ENCODE peak calls at places on chromosomes 13 and 19, in five cellular contexts. Q is HS-5, E is astrocyte of the spinal cord, Z is frontal cortex, M is hypothalamus. D is an unnamed sample.

GRCh38 chr19:38583219-38583984 is 34.4 kb downstream of the MAP4K1 start:
- DNase-seq in M (no peak), Q (no peak), E (no peak), Z (no peak), D (no peak)

GRCh38 chr13:39959497-39959896 is 304.0 kb downstream of the COG6 start:
- DNase-seq in Z (no peak), M (no peak), E (no peak), Q (no peak), D (no peak)

GRCh38 chr13:83621765-83622421 is 260.4 kb downstream of the SLITRK1 start:
- DNase-seq in Z (no peak), M (no peak), E (no peak), Q (no peak), D (no peak)

GRCh38 chr19:52270266-52270885 is 989 bp downstream of the ZNF766 start:
- DNase-seq in Z (no peak), M (no peak), E (no peak), Q (no peak), D (no peak)

GRCh38 chr13:72255908-72256307 is 388.9 kb upstream of the DACH1 start:
- DNase-seq in Z (no peak), M (peak), E (peak), Q (no peak), D (peak)

GRCh38 chr13:35840991-35841604 is 290.1 kb downstream of the DCLK1 start:
- DNase-seq in M (peak), Q (no peak), Z (no peak), E (no peak), D (no peak)

GRCh38 chr13:40407567-40407966 is 258.9 kb downstream of the FOXO1 start:
- DNase-seq in M (no peak), Z (no peak), Q (no peak), E (no peak), D (no peak)

GRCh38 chr19:42066075-42066754 is 3.8 kb downstream of the GRIK5 start:
- DNase-seq in Q (no peak), M (no peak), E (no peak), Z (peak), D (no peak)

GRCh38 chr13:32587774-32588165 is 1.5 kb downstream of the PDS5B start:
- DNase-seq in Q (no peak), Z (no peak), M (no peak), E (peak), D (no peak)

GRCh38 chr19:10353793-10354391 is 14.5 kb upstream of the ICAM3 start:
- DNase-seq in M (no peak), E (peak), Q (no peak), Z (no peak), D (peak)

GRCh38 chr19:6765738-6766356 is 1.4 kb downstream of the SH2D3A start:
- DNase-seq in M (no peak), E (no peak), Q (no peak), Z (no peak), D (no peak)

GRCh38 chr19:42134671-42135070 is 2.4 kb upstream of the POU2F2 start:
- DNase-seq in Z (no peak), E (no peak), Q (no peak), M (no peak), D (no peak)

GRCh38 chr19:8487137-8487851 is 15.1 kb downstream of the PRAM1 start:
- DNase-seq in M (no peak), Z (no peak), Q (no peak), E (no peak), D (no peak)

GRCh38 chr19:15109768-15110417 is 2.7 kb downstream of the SYDE1 start:
- DNase-seq in Q (no peak), E (no peak), Z (no peak), M (no peak), D (no peak)

GRCh38 chr19:35986664-35987570 is 8.1 kb upstream of the SDHAF1 start:
- DNase-seq in M (no peak), Z (no peak), Q (no peak), E (no peak), D (no peak)

GRCh38 chr19:29532956-29533355 is 7.2 kb downstream of the VSTM2B start:
- DNase-seq in Z (no peak), E (no peak), M (no peak), Q (no peak), D (no peak)

GRCh38 chr19:49157445-49158224 is at the start of gene TRPM4:
- DNase-seq in M (peak), Q (no peak), E (peak), Z (peak), D (peak)

D was measured in neural crest cell.